ENCODE peak calls at places on chromosomes 3 and 15, in four cellular contexts. One of them, this sample, is unnamed.

GRCh38 chr15:68364028-68364659 is 67.8 kb downstream of the ITGA11 start:
- DNase-seq in GM04503: no peak
- DNase-seq in T-helper 22 cell: no peak
- DNase-seq in heart right ventricle: peak
- DNase-seq in this sample: no peak

GRCh38 chr3:176785207-176785606 is 412.1 kb downstream of the TBL1XR1 start:
- DNase-seq in GM04503: no peak
- DNase-seq in T-helper 22 cell: no peak
- DNase-seq in heart right ventricle: peak
- DNase-seq in this sample: no peak

GRCh38 chr3:16060945-16061344 is 113.5 kb upstream of the GALNT15 start:
- DNase-seq in GM04503: peak
- DNase-seq in T-helper 22 cell: no peak
- DNase-seq in heart right ventricle: no peak
- DNase-seq in this sample: no peak

GRCh38 chr3:4754180-4755086 is 224.8 kb upstream of the BHLHE40 start:
- DNase-seq in GM04503: no peak
- DNase-seq in T-helper 22 cell: no peak
- DNase-seq in heart right ventricle: no peak
- DNase-seq in this sample: no peak

GRCh38 chr15:49038382-49038781 is 7.9 kb downstream of the SECISBP2L start:
- DNase-seq in GM04503: no peak
- DNase-seq in T-helper 22 cell: no peak
- DNase-seq in heart right ventricle: no peak
- DNase-seq in this sample: no peak

GRCh38 chr3:100796556-100796955 is 87.3 kb downstream of the TFG start:
- DNase-seq in GM04503: no peak
- DNase-seq in T-helper 22 cell: no peak
- DNase-seq in heart right ventricle: no peak
- DNase-seq in this sample: no peak

GRCh38 chr3:150145659-150146058 is 175.0 kb upstream of the PFN2 start:
- DNase-seq in GM04503: no peak
- DNase-seq in T-helper 22 cell: no peak
- DNase-seq in heart right ventricle: no peak
- DNase-seq in this sample: no peak

GRCh38 chr3:141681390-141681780 is 56.7 kb upstream of the RNF7 start:
- DNase-seq in GM04503: no peak
- DNase-seq in T-helper 22 cell: no peak
- DNase-seq in heart right ventricle: no peak
- DNase-seq in this sample: no peak

GRCh38 chr3:5330152-5330810 is 142.8 kb downstream of the EDEM1 start:
- DNase-seq in GM04503: no peak
- DNase-seq in T-helper 22 cell: no peak
- DNase-seq in heart right ventricle: no peak
- DNase-seq in this sample: no peak

GRCh38 chr3:45078910-45079522 is 52.9 kb downstream of the CLEC3B start:
- DNase-seq in GM04503: no peak
- DNase-seq in T-helper 22 cell: no peak
- DNase-seq in heart right ventricle: no peak
- DNase-seq in this sample: no peak

GRCh38 chr15:76996526-76997401 is 1.8 kb downstream of the PSTPIP1 start:
- DNase-seq in GM04503: no peak
- DNase-seq in T-helper 22 cell: peak
- DNase-seq in heart right ventricle: no peak
- DNase-seq in this sample: no peak

GRCh38 chr3:37257581-37257980 is 83.2 kb upstream of the LRRFIP2 start:
- DNase-seq in GM04503: no peak
- DNase-seq in T-helper 22 cell: no peak
- DNase-seq in heart right ventricle: no peak
- DNase-seq in this sample: no peak

GRCh38 chr3:140942221-140943104 is 827 bp downstream of the SLC25A36 start:
- DNase-seq in GM04503: no peak
- DNase-seq in T-helper 22 cell: peak
- DNase-seq in heart right ventricle: peak
- DNase-seq in this sample: peak

GRCh38 chr3:27357665-27358258 is 11.4 kb downstream of the NEK10 start:
- DNase-seq in GM04503: no peak
- DNase-seq in T-helper 22 cell: peak
- DNase-seq in heart right ventricle: peak
- DNase-seq in this sample: no peak

GRCh38 chr3:188036375-188036985 is 117.5 kb upstream of the LPP start:
- DNase-seq in GM04503: no peak
- DNase-seq in T-helper 22 cell: no peak
- DNase-seq in heart right ventricle: no peak
- DNase-seq in this sample: peak

GRCh38 chr3:183181606-183182005 is 19.1 kb upstream of the LAMP3 start:
- DNase-seq in GM04503: no peak
- DNase-seq in T-helper 22 cell: no peak
- DNase-seq in heart right ventricle: no peak
- DNase-seq in this sample: no peak

GRCh38 chr3:187368251-187368733 is at the start of gene RTP4:
- DNase-seq in GM04503: peak
- DNase-seq in T-helper 22 cell: no peak
- DNase-seq in heart right ventricle: peak
- DNase-seq in this sample: no peak

GRCh38 chr15:85595804-85596536 is 198.8 kb downstream of the KLHL25 start:
- DNase-seq in GM04503: no peak
- DNase-seq in T-helper 22 cell: no peak
- DNase-seq in heart right ventricle: no peak
- DNase-seq in this sample: no peak

GRCh38 chr3:87206635-87207034 is 20.5 kb upstream of the CHMP2B start:
- DNase-seq in GM04503: no peak
- DNase-seq in T-helper 22 cell: no peak
- DNase-seq in heart right ventricle: no peak
- DNase-seq in this sample: no peak